ENCODE peak calls at places on chromosomes 4 and X, in four cellular contexts. J is GM23338, O is HFFc6, K is H9. G is an unnamed sample.

GRCh38 chr4:67885727-67886126 is 1.9 kb upstream of the TMPRSS11D start:
- DNase-seq in J (no peak), K (no peak), O (peak; percentile 96), G (peak; percentile 1)

GRCh38 chrX:39261446-39262147 is 460.3 kb downstream of the MID1IP1 start:
- DNase-seq in K (no peak), J (peak; percentile 60), O (peak; percentile 45), G (peak; percentile 40)

GRCh38 chr4:82680834-82681233 is 117.8 kb downstream of the SCD5 start:
- DNase-seq in O (no peak), J (peak; percentile 27), K (no peak), G (no peak)

GRCh38 chrX:15334561-15334960 is 762 bp downstream of the PIGA start:
- DNase-seq in O (peak; percentile 17), J (no peak), K (no peak), G (no peak)

GRCh38 chr4:143207555-143207954 is 22.8 kb downstream of the USP38 start:
- DNase-seq in K (no peak), J (peak; percentile 17), O (peak; percentile 31), G (peak; percentile 34)

GRCh38 chr4:170088686-170089085 is 1.1 kb downstream of the AADAT start:
- DNase-seq in O (no peak), K (no peak), J (no peak), G (no peak)

GRCh38 chr4:26049447-26049846 is 135.4 kb downstream of the SMIM20 start:
- DNase-seq in K (no peak), O (no peak), J (no peak), G (no peak)

GRCh38 chrX:65688403-65688881 is 21.0 kb downstream of the MSN start:
- DNase-seq in J (no peak), O (peak; percentile 28), K (no peak), G (no peak)

GRCh38 chr4:87046111-87046510 is 111.3 kb downstream of the AFF1 start:
- DNase-seq in K (no peak), J (no peak), O (no peak), G (no peak)

GRCh38 chrX:11363069-11363594 is 69.9 kb downstream of the AMELX start:
- DNase-seq in K (no peak), J (no peak), O (no peak), G (no peak)

GRCh38 chr4:103207673-103208072 is 9.5 kb upstream of the CENPE start:
- DNase-seq in J (peak; percentile 74), O (no peak), K (peak; percentile 58), G (peak; percentile 11)

GRCh38 chr4:152063301-152064235 is 302.8 kb upstream of the GATB start:
- DNase-seq in O (peak; percentile 47), K (no peak), J (peak; percentile 35), G (peak; percentile 10)

GRCh38 chr4:14157262-14157661 is 529.7 kb upstream of the BOD1L1 start:
- DNase-seq in O (no peak), J (no peak), K (no peak), G (no peak)

GRCh38 chr4:23903859-23904438 is 14.1 kb upstream of the PPARGC1A start:
- DNase-seq in K (no peak), J (no peak), O (no peak), G (no peak)

GRCh38 chr4:104728380-104729122 is 233.9 kb upstream of the CXXC4 start:
- DNase-seq in O (peak; percentile 23), J (no peak), K (no peak), G (no peak)

GRCh38 chr4:94304365-94304971 is 38.2 kb downstream of the HPGDS start:
- DNase-seq in O (no peak), J (peak; percentile 52), K (no peak), G (peak; percentile 51)

GRCh38 chr4:87840149-87840548 is 7.4 kb downstream of the MEPE start:
- DNase-seq in O (no peak), K (no peak), J (no peak), G (no peak)

GRCh38 chrX:149830192-149830873 is 48.6 kb downstream of the MAGEA9 start:
- DNase-seq in K (peak; percentile 79), J (peak; percentile 72), O (peak; percentile 1), G (peak; percentile 3)

GRCh38 chr4:106978046-106978774 is 57.9 kb downstream of the DKK2 start:
- DNase-seq in O (no peak), K (peak; percentile 52), J (peak; percentile 61), G (no peak)

GRCh38 chrX:41781500-41781899 is 57.5 kb downstream of the GPR82 start:
- DNase-seq in O (peak; percentile 8), J (peak; percentile 62), K (no peak), G (peak; percentile 45)

GRCh38 chr4:36551697-36552214 is 270.3 kb downstream of the DTHD1 start:
- DNase-seq in J (peak; percentile 51), O (no peak), K (no peak), G (no peak)

GRCh38 chrX:141468940-141469339 is 115.6 kb downstream of the SPANXA1 start:
- DNase-seq in K (no peak), O (peak; percentile 53), J (no peak), G (no peak)

GRCh38 chrX:23185951-23186350 is 148.7 kb upstream of the PTCHD1 start:
- DNase-seq in K (no peak), J (no peak), O (no peak), G (no peak)

GRCh38 chr4:76195326-76195725 is 18.3 kb downstream of the SCARB2 start:
- DNase-seq in O (no peak), J (no peak), K (no peak), G (no peak)

GRCh38 chrX:104833401-104833800 is 267.4 kb downstream of the IL1RAPL2 start:
- DNase-seq in K (no peak), O (no peak), J (no peak), G (no peak)

GRCh38 chr4:172989984-172990711 is 178.5 kb upstream of the GALNT7 start:
- DNase-seq in J (no peak), O (no peak), K (no peak), G (no peak)

GRCh38 chrX:120791013-120791643 is 84.5 kb downstream of the CT47B1 start:
- DNase-seq in O (peak; percentile 64), K (no peak), J (no peak), G (peak; percentile 52)

GRCh38 chr4:188270273-188271069 is 131.2 kb downstream of the TRIML1 start:
- DNase-seq in J (no peak), K (peak; percentile 60), O (no peak), G (no peak)

GRCh38 chr4:87219648-87220093 is 747 bp downstream of the KLHL8 start:
- DNase-seq in O (peak; percentile 25), K (peak; percentile 38), J (peak; percentile 60), G (no peak)

GRCh38 chr4:17109126-17109525 is 210.7 kb upstream of the LDB2 start:
- DNase-seq in O (no peak), K (no peak), J (no peak), G (no peak)

GRCh38 chr4:17117746-17118145 is 219.3 kb upstream of the LDB2 start:
- DNase-seq in J (no peak), K (no peak), O (no peak), G (no peak)

GRCh38 chr4:17111436-17111835 is 213.0 kb upstream of the LDB2 start:
- DNase-seq in O (no peak), K (no peak), J (no peak), G (peak; percentile 24)

GRCh38 chr4:17115546-17115945 is 217.1 kb upstream of the LDB2 start:
- DNase-seq in O (no peak), J (peak; percentile 29), K (peak; percentile 29), G (no peak)

GRCh38 chr4:17111959-17112659 is 213.7 kb upstream of the LDB2 start:
- DNase-seq in O (no peak), K (peak; percentile 63), J (peak; percentile 91), G (peak; percentile 65)
- TF ChIP-seq CTCF in O (peak; percentile 70), K (peak; percentile 88), J (peak; percentile 97), G (peak; percentile 70)

DNA sequence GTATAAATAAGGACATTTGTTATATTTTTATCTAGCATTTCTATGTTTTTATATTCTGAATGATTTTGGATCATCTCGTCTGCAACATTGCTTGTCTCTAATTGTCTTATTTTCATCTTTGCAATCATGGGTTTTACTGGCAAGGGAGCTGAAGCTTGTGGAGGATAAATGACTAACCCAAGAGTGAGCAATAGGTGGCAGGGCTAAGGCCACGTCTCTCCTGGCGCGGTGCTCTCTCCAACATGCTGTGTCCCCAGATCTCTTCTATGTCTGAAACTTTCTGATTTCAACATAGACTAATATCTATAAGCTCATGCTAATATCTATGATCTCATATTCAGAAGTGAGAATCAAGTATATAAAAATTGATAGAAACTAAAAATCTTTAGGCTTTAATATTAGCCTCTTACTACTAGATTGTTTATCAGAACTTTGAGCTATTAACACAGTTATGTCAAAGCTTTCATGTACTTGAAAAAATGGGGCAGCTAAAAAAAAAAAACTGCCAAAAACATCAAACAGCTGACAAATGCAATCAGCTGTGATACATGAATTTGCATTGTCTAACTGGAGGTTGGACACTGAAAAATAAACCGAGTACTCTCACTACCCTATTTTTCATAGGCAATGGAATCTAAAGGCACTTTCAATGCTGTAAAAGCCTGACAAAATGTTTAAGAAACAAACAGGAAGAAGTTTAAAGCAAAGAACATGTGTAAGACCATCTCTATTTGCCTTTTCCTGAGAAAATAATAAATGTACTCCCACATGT is 169.2 kb downstream of the TMA16 start:
- DNase-seq in O (no peak), J (no peak), K (no peak), G (no peak)
- TF ChIP-seq CTCF in O (no peak), J (no peak), K (no peak), G (no peak)

GRCh38 chrX:154718607-154719006 is 32.3 kb downstream of the GAB3 start:
- DNase-seq in J (no peak), K (no peak), O (no peak), G (no peak)

GRCh38 chrX:154712781-154713391 is 38.0 kb downstream of the GAB3 start:
- DNase-seq in O (peak; percentile 66), J (no peak), K (no peak), G (no peak)

GRCh38 chrX:154717824-154718223 is 33.1 kb downstream of the GAB3 start:
- DNase-seq in K (no peak), O (no peak), J (no peak), G (peak; percentile 84)

GRCh38 chrX:154714925-154715324 is 36.0 kb downstream of the GAB3 start:
- DNase-seq in J (peak; percentile 60), O (peak; percentile 33), K (peak; percentile 33), G (peak; percentile 66)

GRCh38 chrX:154715825-154716224 is 35.1 kb downstream of the GAB3 start:
- DNase-seq in O (no peak), K (peak; percentile 30), J (peak; percentile 41), G (no peak)
- TF ChIP-seq CTCF in O (no peak), K (peak; percentile 33), J (peak; percentile 22), G (peak; percentile 7)

GRCh38 chr4:157170321-157170720 is 50.2 kb upstream of the GRIA2 start:
- DNase-seq in J (no peak), O (no peak), K (no peak), G (peak; percentile 47)

DNA sequence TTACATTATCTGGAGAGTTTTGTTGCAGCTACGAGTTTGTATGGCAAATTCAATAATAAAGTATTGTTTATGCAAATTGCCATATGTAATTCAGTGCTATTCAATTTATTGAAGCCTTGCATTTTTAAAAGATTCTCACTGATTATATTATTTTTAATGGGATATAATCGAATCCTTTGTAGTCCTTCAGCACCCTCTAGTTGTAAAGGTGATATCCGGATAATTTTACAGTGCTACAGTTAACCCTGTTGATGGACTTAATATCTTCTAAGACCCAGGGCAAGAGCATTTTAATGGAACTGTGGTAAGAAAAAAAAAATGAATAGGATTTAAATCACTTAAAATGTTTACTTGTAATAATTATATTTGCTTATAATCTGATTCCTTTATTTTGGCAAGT is 48.5 kb upstream of the GRIA2 start:
- DNase-seq in K (no peak), J (no peak), O (no peak), G (peak; percentile 28)
- TF ChIP-seq CTCF in K (peak; percentile 32), J (peak; percentile 45), O (peak; percentile 64), G (peak; percentile 49)

G was measured in A673.